ENCODE peak calls at places on chromosome 15, in seven cellular contexts. G is stimulated activated CD4-positive, alpha-beta T cell treated with anti-CD3 and anti-CD28 coated beads, TNF-alpha, amount 100 ng/mL, for 4 hours; S is tibial artery; K is hypothalamus; H is heart left ventricle; O is ovary; A is CD8-positive, alpha-beta memory T cell. Q is an unnamed sample.

GRCh38 chr15:77081971-77082370 is 11.1 kb upstream of the TSPAN3 start:
- DNase-seq in G (no peak), S (no peak), K (no peak), H (no peak), O (no peak), A (no peak), Q (no peak)

GRCh38 chr15:95563634-95564033 is 766.9 kb upstream of the NR2F2 start:
- DNase-seq in G (no peak), S (no peak), K (no peak), H (no peak), O (no peak), A (no peak), Q (no peak)

GRCh38 chr15:35519536-35520149 is 26.3 kb downstream of the DPH6 start:
- DNase-seq in G (no peak), S (no peak), K (no peak), H (no peak), O (no peak), A (no peak), Q (peak; percentile 4)

GRCh38 chr15:48652510-48653076 is 7.1 kb upstream of the FBN1 start:
- DNase-seq in G (no peak), S (no peak), K (no peak), H (no peak), O (no peak), A (no peak), Q (no peak)

GRCh38 chr15:71080705-71081104 is 34.6 kb upstream of the THSD4 start:
- DNase-seq in G (no peak), S (peak; percentile 34), K (no peak), H (no peak), O (no peak), A (no peak), Q (no peak)

GRCh38 chr15:101207867-101208288 is 44.0 kb downstream of the CHSY1 start:
- DNase-seq in G (no peak), S (peak; percentile 74), K (no peak), H (no peak), O (no peak), A (no peak), Q (no peak)

GRCh38 chr15:74201656-74202420 is 749 bp downstream of the STRA6 start:
- DNase-seq in G (no peak), S (no peak), K (no peak), H (no peak), O (no peak), A (no peak), Q (no peak)

GRCh38 chr15:72113347-72114031 is 4.5 kb downstream of the MYO9A start:
- DNase-seq in G (no peak), S (no peak), K (no peak), H (no peak), O (no peak), A (no peak), Q (no peak)

GRCh38 chr15:33215941-33216872 is 21.7 kb upstream of the FMN1 start:
- DNase-seq in G (no peak), S (no peak), K (no peak), H (no peak), O (no peak), A (no peak), Q (peak; percentile 62)

GRCh38 chr15:63856711-63857458 is 23.1 kb upstream of the HERC1 start:
- DNase-seq in G (no peak), S (no peak), K (no peak), H (no peak), O (no peak), A (no peak), Q (no peak)

GRCh38 chr15:42919794-42920280 is 741 bp downstream of the TTBK2 start:
- DNase-seq in G (no peak), S (peak; percentile 34), K (no peak), H (no peak), O (no peak), A (peak; percentile 51), Q (peak; percentile 8)

GRCh38 chr15:64340355-64340754 is 15.6 kb downstream of the CSNK1G1 start:
- DNase-seq in G (no peak), S (no peak), K (no peak), H (no peak), O (no peak), A (no peak), Q (no peak)

GRCh38 chr15:77832874-77833273 is 200.2 kb upstream of the LINGO1 start:
- DNase-seq in G (no peak), S (no peak), K (no peak), H (no peak), O (no peak), A (no peak), Q (no peak)

GRCh38 chr15:98812711-98813441 is 164.5 kb downstream of the IGF1R start:
- DNase-seq in G (no peak), S (no peak), K (no peak), H (no peak), O (no peak), A (no peak), Q (peak; percentile 27)

GRCh38 chr15:66938114-66938830 is 127.1 kb upstream of the SMAD3 start:
- DNase-seq in G (no peak), S (peak; percentile 0), K (no peak), H (no peak), O (no peak), A (no peak), Q (no peak)

GRCh38 chr15:45641374-45641778 is 6.5 kb downstream of the SQOR start:
- DNase-seq in G (no peak), S (peak; percentile 49), K (no peak), H (no peak), O (no peak), A (no peak), Q (no peak)

GRCh38 chr15:81111510-81112375 is 22.3 kb upstream of the CFAP161 start:
- DNase-seq in G (no peak), S (no peak), K (no peak), H (no peak), O (no peak), A (no peak), Q (no peak)

GRCh38 chr15:47339800-47340575 is 377.3 kb upstream of the SEMA6D start:
- DNase-seq in G (no peak), S (no peak), K (no peak), H (no peak), O (no peak), A (no peak), Q (no peak)

GRCh38 chr15:90044191-90044590 is 43.1 kb downstream of the ZNF710 start:
- DNase-seq in G (no peak), S (no peak), K (no peak), H (no peak), O (no peak), A (peak; percentile 19), Q (no peak)

GRCh38 chr15:100733088-100733487 is 130.7 kb downstream of the ASB7 start:
- DNase-seq in G (no peak), S (no peak), K (no peak), H (no peak), O (no peak), A (no peak), Q (no peak)

GRCh38 chr15:42832577-42832976 is 88.0 kb downstream of the TTBK2 start:
- DNase-seq in G (no peak), S (no peak), K (no peak), H (no peak), O (no peak), A (no peak), Q (no peak)

GRCh38 chr15:88586401-88587162 is 34.6 kb upstream of the AEN start:
- DNase-seq in G (no peak), S (no peak), K (no peak), H (no peak), O (no peak), A (no peak), Q (no peak)

GRCh38 chr15:32824777-32825176 is 107.0 kb downstream of the GREM1 start:
- DNase-seq in G (no peak), S (no peak), K (no peak), H (no peak), O (no peak), A (no peak), Q (no peak)

GRCh38 chr15:79332824-79333510 is 22.1 kb downstream of the TMED3 start:
- DNase-seq in G (no peak), S (no peak), K (no peak), H (no peak), O (no peak), A (no peak), Q (peak; percentile 29)

GRCh38 chr15:97995881-97996603 is 35.5 kb downstream of the ARRDC4 start:
- DNase-seq in G (no peak), S (no peak), K (no peak), H (no peak), O (no peak), A (no peak), Q (peak; percentile 34)

GRCh38 chr15:89665449-89666146 is 10.3 kb upstream of the KIF7 start:
- DNase-seq in G (no peak), S (no peak), K (no peak), H (peak; percentile 70), O (peak; percentile 73), A (no peak), Q (peak; percentile 81)

GRCh38 chr15:80698636-80699035 is 3.5 kb downstream of the ABHD17C start:
- DNase-seq in G (no peak), S (no peak), K (no peak), H (no peak), O (no peak), A (no peak), Q (no peak)

Q was measured in iPS-NIHi11.